ENCODE peak calls at places on chromosomes 13 and 19, in four cellular contexts. X, V, I and Y are unnamed samples.

GRCh38 chr13:21133077-21133476 is 43.3 kb downstream of the SKA3 start:
- ATAC-seq in X (no peak), V (no peak), I (no peak), Y (no peak)

GRCh38 chr13:97133955-97134354 is 88.2 kb upstream of the MBNL2 start:
- ATAC-seq in X (no peak), V (no peak), I (peak), Y (no peak)

GRCh38 chr19:50383852-50384684 is at the start of gene POLD1:
- ATAC-seq in X (peak), V (peak), I (peak), Y (peak)

GRCh38 chr13:41452462-41452861 is 4.9 kb upstream of the RGCC start:
- ATAC-seq in X (no peak), V (no peak), I (no peak), Y (peak)

GRCh38 chr13:50319603-50320296 is 304.5 kb downstream of the KCNRG start:
- ATAC-seq in X (peak), V (peak), I (peak), Y (peak)

GRCh38 chr19:50768289-50768688 is 2.0 kb upstream of the GPR32 start:
- ATAC-seq in X (no peak), V (no peak), I (no peak), Y (no peak)

GRCh38 chr13:113337556-113337955 is 26.4 kb downstream of the GRTP1 start:
- ATAC-seq in X (no peak), V (no peak), I (no peak), Y (no peak)

GRCh38 chr19:55545913-55546495 is 661 bp upstream of the SBK3 start:
- ATAC-seq in X (no peak), V (no peak), I (no peak), Y (no peak)

GRCh38 chr13:108435393-108436149 is 166.1 kb downstream of the TNFSF13B start:
- ATAC-seq in X (no peak), V (no peak), I (no peak), Y (no peak)

GRCh38 chr19:22634450-22634827 is 315 bp downstream of the ZNF492 start:
- ATAC-seq in X (no peak), V (peak), I (peak), Y (peak)

GRCh38 chr19:33508941-33509614 is 12.5 kb downstream of the PEPD start:
- ATAC-seq in X (no peak), V (no peak), I (no peak), Y (no peak)

GRCh38 chr13:40069173-40070044 is 413.9 kb downstream of the COG6 start:
- ATAC-seq in X (peak), V (peak), I (peak), Y (peak)

GRCh38 chr19:10288662-10289166 is 1.0 kb upstream of the ICAM5 start:
- ATAC-seq in X (no peak), V (no peak), I (no peak), Y (peak)

GRCh38 chr19:29909545-29909944 is 32.5 kb upstream of the URI1 start:
- ATAC-seq in X (no peak), V (no peak), I (no peak), Y (no peak)

GRCh38 chr19:39410620-39411005 is 1.9 kb upstream of the PLEKHG2 start:
- ATAC-seq in X (no peak), V (no peak), I (no peak), Y (no peak)

GRCh38 chr13:48919750-48920149 is 56.0 kb upstream of the FNDC3A start:
- ATAC-seq in X (no peak), V (no peak), I (no peak), Y (no peak)

GRCh38 chr19:46728208-46728607 is 11.3 kb upstream of the PRKD2 start:
- ATAC-seq in X (no peak), V (no peak), I (no peak), Y (no peak)

GRCh38 chr13:80604094-80604493 is 263.2 kb upstream of the SPRY2 start:
- ATAC-seq in X (no peak), V (no peak), I (peak), Y (no peak)

GRCh38 chr19:50926144-50926543 is 14.9 kb upstream of the KLK4 start:
- ATAC-seq in X (no peak), V (no peak), I (no peak), Y (no peak)